ENCODE peak calls at places on chromosomes 6 and 20, in four cellular contexts. J is left lung; U is uterus; C is CD8-positive, alpha-beta T cell. X is an unnamed sample.

GRCh38 chr6:101539510-101540245 is 146.2 kb downstream of the GRIK2 start:
- DNase-seq in J (no peak), U (no peak), C (no peak), X (peak; percentile 49)

GRCh38 chr6:73556796-73557195 is 36.0 kb upstream of the EEF1A1 start:
- DNase-seq in J (no peak), U (no peak), C (no peak), X (no peak)

GRCh38 chr20:3729811-3730550 is 2.5 kb upstream of the HSPA12B start:
- DNase-seq in J (no peak), U (no peak), C (no peak), X (no peak)

GRCh38 chr20:16189371-16189770 is 383.9 kb downstream of the KIF16B start:
- DNase-seq in J (no peak), U (no peak), C (no peak), X (no peak)

GRCh38 chr6:82364087-82365010 is 732 bp downstream of the TPBG start:
- DNase-seq in J (peak; percentile 48), U (peak; percentile 64), C (no peak), X (peak; percentile 71)

GRCh38 chr6:92292067-92292466 is 1127.3 kb downstream of the EPHA7 start:
- DNase-seq in J (no peak), U (no peak), C (no peak), X (no peak)

GRCh38 chr20:37528442-37529213 is 952 bp upstream of the BLCAP start:
- DNase-seq in J (no peak), U (no peak), C (no peak), X (peak; percentile 72)

GRCh38 chr6:158059108-158059507 is 77.4 kb downstream of the SYNJ2 start:
- DNase-seq in J (no peak), U (no peak), C (no peak), X (no peak)

GRCh38 chr6:157512081-157512682 is 131.2 kb downstream of the ZDHHC14 start:
- DNase-seq in J (no peak), U (no peak), C (no peak), X (peak; percentile 30)

GRCh38 chr6:157106487-157106886 is 216.8 kb downstream of the TMEM242 start:
- DNase-seq in J (no peak), U (no peak), C (no peak), X (peak; percentile 31)

GRCh38 chr6:56802570-56802969 is 152.3 kb upstream of the BEND6 start:
- DNase-seq in J (no peak), U (no peak), C (no peak), X (peak; percentile 76)

GRCh38 chr6:169905041-169905807 is 153.8 kb downstream of the ERMARD start:
- DNase-seq in J (no peak), U (peak; percentile 31), C (no peak), X (no peak)

GRCh38 chr6:154408906-154409500 is 52.4 kb upstream of the IPCEF1 start:
- DNase-seq in J (no peak), U (no peak), C (no peak), X (no peak)

GRCh38 chr20:10667077-10667401 is 6.8 kb downstream of the JAG1 start:
- DNase-seq in J (no peak), U (peak; percentile 43), C (no peak), X (peak; percentile 97)

GRCh38 chr6:127015858-127016257 is 102.6 kb upstream of the RSPO3 start:
- DNase-seq in J (no peak), U (no peak), C (no peak), X (no peak)

GRCh38 chr6:44012078-44012493 is 115.2 kb downstream of the MRPL14 start:
- DNase-seq in J (no peak), U (peak; percentile 10), C (no peak), X (peak; percentile 60)

GRCh38 chr6:27078734-27079357 is 168.7 kb upstream of the PRSS16 start:
- DNase-seq in J (no peak), U (no peak), C (peak; percentile 18), X (peak; percentile 49)

GRCh38 chr6:36277946-36278465 is 8.1 kb downstream of the PNPLA1 start:
- DNase-seq in J (no peak), U (no peak), C (no peak), X (no peak)

GRCh38 chr6:106894978-106895702 is 79.4 kb downstream of the CD24 start:
- DNase-seq in J (no peak), U (no peak), C (no peak), X (no peak)

GRCh38 chr20:40493071-40493470 is 196.0 kb downstream of the MAFB start:
- DNase-seq in J (peak; percentile 71), U (peak; percentile 23), C (no peak), X (no peak)

GRCh38 chr20:41697861-41698559 is 79.8 kb upstream of the CHD6 start:
- DNase-seq in J (no peak), U (no peak), C (no peak), X (peak; percentile 27)

GRCh38 chr20:33685328-33686007 is 717 bp downstream of the E2F1 start:
- DNase-seq in J (no peak), U (no peak), C (peak; percentile 30), X (peak; percentile 37)

GRCh38 chr6:112910256-112910655 is 563.1 kb downstream of the RFPL4B start:
- DNase-seq in J (no peak), U (no peak), C (no peak), X (no peak)

GRCh38 chr6:34142046-34142445 is 3.8 kb downstream of the GRM4 start:
- DNase-seq in J (no peak), U (no peak), C (no peak), X (no peak)
- H3K27me3 ChIP-seq in J (peaks cover 72% of the 10 kb centered on the region), U (peaks cover 44% of the 10 kb centered on the region), C (peaks cover 45% of the 10 kb centered on the region), X (peaks cover 68% of the 10 kb centered on the region)

GRCh38 chr6:100462396-100462795 is 2.3 kb downstream of the SIM1 start:
- DNase-seq in J (no peak), U (no peak), C (no peak), X (no peak)

GRCh38 chr6:100461273-100461919 is 3.3 kb downstream of the SIM1 start:
- DNase-seq in J (no peak), U (no peak), C (no peak), X (no peak)

GRCh38 chr6:100462990-100463684 is 1.6 kb downstream of the SIM1 start:
- DNase-seq in J (no peak), U (no peak), C (no peak), X (no peak)

GRCh38 chr6:100460650-100461204 is 4.0 kb downstream of the SIM1 start:
- DNase-seq in J (no peak), U (no peak), C (no peak), X (peak; percentile 60)

DNA sequence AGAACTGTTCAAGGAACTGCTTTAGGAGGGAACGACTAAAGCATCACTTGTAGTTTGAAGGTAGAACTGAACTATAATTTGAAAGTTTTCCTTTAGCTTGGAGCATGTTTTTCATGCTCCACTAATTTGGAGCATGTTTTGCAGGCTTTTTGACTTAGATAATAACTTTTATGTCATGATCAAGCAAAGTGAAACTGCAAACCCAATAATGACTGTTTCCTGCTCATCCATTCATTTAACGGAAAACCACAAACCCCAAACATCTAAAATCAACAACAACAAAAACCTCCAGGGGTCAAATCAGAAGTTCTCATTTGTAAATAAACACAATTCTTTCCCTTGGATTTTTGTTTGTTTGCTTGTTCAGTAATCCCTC is 2.8 kb downstream of the SIM1 start:
- DNase-seq in J (no peak), U (no peak), C (no peak), X (no peak)
- H3K27me3 ChIP-seq in J (peaks cover 100% of the 10 kb centered on the region), U (peaks cover 98% of the 10 kb centered on the region), C (peaks cover 78% of the 10 kb centered on the region), X (no peaks in the 10 kb centered on the region)

GRCh38 chr20:39092733-39093410 is 130.7 kb downstream of the DHX35 start:
- DNase-seq in J (no peak), U (no peak), C (no peak), X (no peak)

GRCh38 chr20:39103732-39104131 is 141.6 kb downstream of the DHX35 start:
- DNase-seq in J (no peak), U (no peak), C (no peak), X (no peak)

GRCh38 chr20:39103305-39103704 is 141.2 kb downstream of the DHX35 start:
- DNase-seq in J (no peak), U (no peak), C (no peak), X (no peak)

DNA sequence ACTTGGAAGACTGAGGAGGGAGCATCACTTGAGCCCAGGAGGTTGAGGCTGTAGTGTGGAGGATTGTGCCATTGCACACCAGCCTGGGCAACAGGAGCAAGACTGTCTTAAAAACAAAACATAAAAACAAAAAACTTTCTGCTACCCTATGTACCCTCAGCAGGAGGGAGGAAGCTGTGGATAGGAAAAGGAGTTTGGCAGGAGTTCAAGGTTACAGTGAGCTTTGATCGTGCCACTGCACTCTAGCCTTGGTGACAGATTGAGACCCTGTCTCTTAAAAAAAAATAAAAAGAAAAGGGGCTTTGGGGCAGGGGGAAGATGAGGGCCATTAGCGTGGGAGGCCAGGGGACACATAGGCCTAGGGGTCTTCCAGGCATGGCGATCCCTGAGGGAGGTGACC is 135.7 kb downstream of the DHX35 start:
- DNase-seq in J (no peak), U (no peak), C (no peak), X (no peak)
- H3K27me3 ChIP-seq in J (no peaks in the 10 kb centered on the region), U (no peaks in the 10 kb centered on the region), C (no peaks in the 10 kb centered on the region), X (peaks cover 3% of the 10 kb centered on the region)

GRCh38 chr20:63467294-63468083 is 5.0 kb downstream of the KCNQ2 start:
- DNase-seq in J (no peak), U (no peak), C (no peak), X (no peak)

GRCh38 chr20:63466250-63466825 is 6.1 kb downstream of the KCNQ2 start:
- DNase-seq in J (no peak), U (no peak), C (no peak), X (no peak)

GRCh38 chr20:63465380-63466249 is 6.8 kb downstream of the KCNQ2 start:
- DNase-seq in J (no peak), U (no peak), C (no peak), X (no peak)

GRCh38 chr20:63468421-63468820 is 4.0 kb downstream of the KCNQ2 start:
- DNase-seq in J (no peak), U (no peak), C (no peak), X (no peak)

DNA sequence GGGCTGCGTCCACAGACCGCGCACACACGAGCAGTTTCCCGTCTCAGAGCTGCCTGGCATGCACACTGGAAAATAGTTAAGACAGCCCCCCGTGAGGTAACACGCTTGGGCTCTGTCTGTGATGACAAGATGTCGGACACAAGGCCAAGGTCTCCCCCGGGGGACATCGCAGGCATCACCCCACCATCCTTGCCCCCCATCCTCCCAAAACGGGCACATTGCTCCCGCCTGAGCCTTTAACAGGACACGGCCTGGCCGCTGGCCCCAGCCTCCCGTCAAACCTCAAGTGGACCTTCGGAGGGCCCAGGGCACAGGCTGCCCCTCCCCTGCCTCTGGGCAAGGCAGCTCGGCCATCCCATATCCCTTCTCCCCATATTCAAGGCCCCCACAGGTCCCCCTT is 5.6 kb downstream of the KCNQ2 start:
- DNase-seq in J (no peak), U (no peak), C (no peak), X (no peak)
- H3K27me3 ChIP-seq in J (peaks cover 18% of the 10 kb centered on the region), U (peaks cover 6% of the 10 kb centered on the region), C (peaks cover 5% of the 10 kb centered on the region), X (peaks cover 93% of the 10 kb centered on the region)